ENCODE peak calls at places on chromosome 2, in ten cellular contexts. E is RWPE1; F is activated T-cell treated with anti-CD3 and anti-CD28 coated beads, Interleukin-2, amount 50 U/mL, for 72 hours; A is A549; K is fibroblast of lung; G is stimulated activated CD4-positive, alpha-beta T cell treated with anti-CD3 and anti-CD28 coated beads, Interleukin-15, amount 100 ng/mL, for 24 hours; J is RPMI8226; P is stimulated activated CD8-positive, alpha-beta memory T cell treated with anti-CD3 and anti-CD28 coated beads, Interleukin-15, amount 100 ng/mL, for 24 hours; M is ecto neural progenitor cell; L is KBM-7. X is an unnamed sample.

GRCh38 chr2:7022956-7023467 is 105.8 kb downstream of the RNF144A start:
- DNase-seq in G (no peak), M (no peak), F (no peak), A (no peak), L (no peak), P (no peak), J (no peak), E (no peak), K (no peak), X (no peak)

GRCh38 chr2:46649004-46649403 is 169.6 kb downstream of the TMEM247 start:
- DNase-seq in P (no peak), J (no peak), M (no peak), L (no peak), G (no peak), E (no peak), K (no peak), A (no peak), F (no peak), X (no peak)

GRCh38 chr2:65076345-65076710 is 20.1 kb downstream of the CEP68 start:
- DNase-seq in F (no peak), L (no peak), J (no peak), G (no peak), E (peak; percentile 41), M (no peak), K (peak; percentile 76), P (no peak), A (no peak), X (no peak)

GRCh38 chr2:233803994-233804393 is 25.9 kb downstream of the MROH2A start:
- DNase-seq in P (no peak), F (no peak), K (no peak), M (no peak), J (no peak), A (no peak), L (no peak), G (no peak), E (no peak), X (peak; percentile 2)

GRCh38 chr2:176178271-176178806 is 10.1 kb upstream of the HOXD1 start:
- DNase-seq in J (no peak), L (peak; percentile 60), K (no peak), P (no peak), G (peak; percentile 29), E (peak; percentile 67), M (no peak), F (no peak), A (no peak), X (peak; percentile 74)

GRCh38 chr2:186827862-186828492 is 21.0 kb downstream of the ZSWIM2 start:
- DNase-seq in P (no peak), F (no peak), G (no peak), L (no peak), K (no peak), J (no peak), M (no peak), E (no peak), A (no peak), X (no peak)

GRCh38 chr2:27091746-27092695 is 5.4 kb downstream of the KHK start:
- DNase-seq in J (no peak), F (no peak), M (no peak), L (no peak), A (no peak), E (no peak), K (no peak), P (no peak), G (no peak), X (no peak)

GRCh38 chr2:43484323-43484930 is 111.4 kb downstream of the THADA start:
- DNase-seq in L (peak; percentile 63), E (peak; percentile 27), P (no peak), K (peak; percentile 95), F (no peak), A (peak; percentile 15), G (no peak), J (peak; percentile 69), M (no peak), X (no peak)